ENCODE peak calls at places on chromosomes 4 and X, in five cellular contexts. O is AG08396, S is NCI-H2081, I is nephron progenitor cell, L is T-cell. E is an unnamed sample.

GRCh38 chr4:3462790-3463415 is at the start of gene DOK7:
- DNase-seq in I (peak), S (no peak), O (peak), L (no peak), E (no peak)

GRCh38 chr4:41747230-41748055 is 1.1 kb downstream of the PHOX2B start:
- DNase-seq in O (no peak), S (no peak), I (peak), L (no peak), E (no peak)

GRCh38 chr4:15575951-15576350 is 79.2 kb downstream of the FBXL5 start:
- DNase-seq in I (no peak), O (no peak), S (no peak), L (no peak), E (no peak)

GRCh38 chr4:151952711-151953254 is 192.0 kb upstream of the GATB start:
- DNase-seq in S (no peak), L (no peak), I (no peak), O (no peak), E (no peak)

GRCh38 chr4:90958256-90958895 is 831.2 kb downstream of the CCSER1 start:
- DNase-seq in L (no peak), I (peak), O (peak), S (no peak), E (no peak)

GRCh38 chr4:94758700-94759399 is 1.1 kb downstream of the BMPR1B start:
- DNase-seq in L (no peak), I (peak), O (no peak), S (no peak), E (no peak)

GRCh38 chrX:97984641-97985040 is 1100.9 kb downstream of the RPA4 start:
- DNase-seq in L (no peak), I (no peak), O (no peak), S (no peak), E (no peak)

GRCh38 chr4:15778742-15779231 is 659 bp downstream of the CD38 start:
- DNase-seq in L (peak), I (peak), S (peak), O (peak), E (peak)

GRCh38 chr4:106690487-106690886 is 321.9 kb upstream of the GIMD1 start:
- DNase-seq in L (no peak), O (peak), S (no peak), I (no peak), E (no peak)

GRCh38 chr4:145484240-145484846 is 2.7 kb downstream of the SMAD1 start:
- DNase-seq in S (peak), I (no peak), O (no peak), L (no peak), E (no peak)

GRCh38 chr4:158996669-158997074 is 106.2 kb upstream of the RAPGEF2 start:
- DNase-seq in L (no peak), I (no peak), S (peak), O (peak), E (no peak)

GRCh38 chrX:77733342-77733741 is 52.7 kb downstream of the ATRX start:
- DNase-seq in L (no peak), I (no peak), S (no peak), O (no peak), E (no peak)

GRCh38 chr4:76856183-76856969 is 41.6 kb downstream of the SOWAHB start:
- DNase-seq in I (peak), S (no peak), L (no peak), O (peak), E (no peak)

GRCh38 chr4:20462426-20463175 is 210.9 kb downstream of the SLIT2 start:
- DNase-seq in I (no peak), L (no peak), S (no peak), O (no peak), E (no peak)

GRCh38 chr4:168486961-168487820 is 6.9 kb upstream of the DDX60L start:
- DNase-seq in O (peak), S (no peak), L (no peak), I (no peak), E (no peak)

GRCh38 chr4:182250446-182250845 is 7.2 kb downstream of the TENM3 start:
- DNase-seq in O (no peak), I (no peak), L (no peak), S (no peak), E (no peak)

GRCh38 chr4:107734120-107734519 is 14.1 kb upstream of the PAPSS1 start:
- DNase-seq in I (no peak), O (no peak), S (peak), L (no peak), E (no peak)

GRCh38 chrX:20066968-20067708 is 49.6 kb downstream of the MAP7D2 start:
- DNase-seq in L (peak), O (peak), S (peak), I (no peak), E (no peak)

GRCh38 chrX:56764153-56764974 is 35.3 kb downstream of the NBDY start:
- DNase-seq in L (peak), O (peak), I (peak), S (no peak), E (peak)

GRCh38 chrX:27399146-27399456 is 64.0 kb downstream of the PPP4R3C start:
- DNase-seq in S (no peak), I (no peak), L (no peak), O (no peak), E (no peak)

GRCh38 chr4:8372506-8373070 is 67.9 kb downstream of the ACOX3 start:
- DNase-seq in O (no peak), I (no peak), S (no peak), L (no peak), E (no peak)

GRCh38 chr4:126839066-126839465 is 793.7 kb upstream of the INTU start:
- DNase-seq in S (no peak), O (no peak), I (no peak), L (no peak), E (no peak)

GRCh38 chr4:15459706-15460105 is 10.0 kb upstream of the CC2D2A start:
- DNase-seq in O (no peak), S (no peak), L (no peak), I (no peak), E (no peak)

GRCh38 chrX:105765691-105766090 is 56.6 kb upstream of the NRK start:
- DNase-seq in L (no peak), S (no peak), I (no peak), O (no peak), E (no peak)

GRCh38 chrX:151694661-151695582 is at the start of gene PRRG3:
- DNase-seq in L (no peak), O (no peak), S (no peak), I (peak), E (no peak)

GRCh38 chr4:84159767-84160166 is 339.3 kb downstream of the NKX6-1 start:
- DNase-seq in S (no peak), O (peak), I (peak), L (no peak), E (no peak)

GRCh38 chr4:127632420-127633403 is at the start of gene INTU:
- DNase-seq in O (peak), L (no peak), S (peak), I (peak), E (no peak)

GRCh38 chr4:617644-618330 is 7.6 kb upstream of the PDE6B start:
- DNase-seq in S (no peak), O (no peak), I (no peak), L (no peak), E (no peak)

GRCh38 chr4:187124311-187124710 is 400.7 kb upstream of the FAT1 start:
- DNase-seq in I (no peak), S (no peak), L (no peak), O (no peak), E (no peak)

E was measured in stimulated activated CD8-positive, alpha-beta memory T cell treated with anti-CD3 and anti-CD28 coated beads, Interleukin-12 subunit alpha, Interleukin-12 subunit beta, amount 100 ng/mL, for 4 hours.